ENCODE peak calls at places on chromosome 3, in five cellular contexts. A is epithelial cell of proximal tubule, Z is upper lobe of right lung, U is A673, H is lung. R is an unnamed sample.

GRCh38 chr3:62884041-62884870 is 9.0 kb upstream of the CADPS start:
- DNase-seq in A (no peak), U (no peak), H (no peak), Z (no peak), R (no peak)

GRCh38 chr3:146547235-146547835 is 2.9 kb upstream of the PLSCR1 start:
- DNase-seq in A (no peak), Z (no peak), U (no peak), H (no peak), R (no peak)

GRCh38 chr3:37103103-37103815 is 71.1 kb downstream of the LRRFIP2 start:
- DNase-seq in U (no peak), A (no peak), Z (no peak), H (no peak), R (no peak)

GRCh38 chr3:172233474-172234277 is 194.3 kb downstream of the FNDC3B start:
- DNase-seq in H (no peak), Z (no peak), U (no peak), A (no peak), R (no peak)

GRCh38 chr3:174099724-174100123 is 702.2 kb downstream of the NLGN1 start:
- DNase-seq in Z (no peak), H (no peak), A (no peak), U (no peak), R (no peak)

GRCh38 chr3:158352551-158352950 is 218.4 kb upstream of the MLF1 start:
- DNase-seq in U (no peak), H (no peak), A (no peak), Z (no peak), R (no peak)

GRCh38 chr3:69444980-69445379 is 59.1 kb upstream of the FRMD4B start:
- DNase-seq in U (no peak), A (no peak), Z (no peak), H (no peak), R (no peak)

GRCh38 chr3:44554626-44555592 is at the start of gene ZKSCAN7:
- DNase-seq in H (peak; percentile 69), Z (peak; percentile 84), A (no peak), U (peak; percentile 52), R (no peak)

GRCh38 chr3:83938491-83938890 is 1020.3 kb upstream of the CADM2 start:
- DNase-seq in Z (no peak), U (no peak), H (no peak), A (no peak), R (no peak)

GRCh38 chr3:58999779-59000170 is 50.0 kb downstream of the CFAP20DC start:
- DNase-seq in U (no peak), Z (no peak), H (no peak), A (no peak), R (no peak)

GRCh38 chr3:98778383-98778782 is 15.2 kb downstream of the ST3GAL6 start:
- DNase-seq in H (no peak), Z (no peak), A (no peak), U (no peak), R (peak; percentile 57)

GRCh38 chr3:152272771-152273242 is 4.1 kb downstream of the MBNL1 start:
- DNase-seq in H (no peak), Z (no peak), A (no peak), U (no peak), R (peak; percentile 61)

GRCh38 chr3:136634821-136635220 is 117.4 kb downstream of the STAG1 start:
- DNase-seq in H (no peak), A (no peak), U (no peak), Z (no peak), R (no peak)

GRCh38 chr3:38397320-38397719 is 50.7 kb downstream of the XYLB start:
- DNase-seq in U (peak; percentile 1), H (peak; percentile 13), Z (no peak), A (peak; percentile 10), R (peak; percentile 2)

GRCh38 chr3:61331937-61332590 is 80.8 kb upstream of the FHIT start:
- DNase-seq in H (no peak), Z (no peak), A (peak; percentile 3), U (no peak), R (no peak)

GRCh38 chr3:189270248-189270832 is 98.6 kb downstream of the TPRG1 start:
- DNase-seq in A (peak; percentile 50), U (peak; percentile 91), Z (peak; percentile 76), H (peak; percentile 54), R (peak; percentile 76)

GRCh38 chr3:57274845-57275244 is 17.6 kb downstream of the ASB14 start:
- DNase-seq in Z (no peak), H (no peak), U (no peak), A (no peak), R (no peak)

GRCh38 chr3:102161362-102162006 is 273.3 kb upstream of the ZPLD1 start:
- DNase-seq in A (no peak), Z (no peak), U (no peak), H (no peak), R (no peak)

GRCh38 chr3:102630531-102630930 is 195.7 kb downstream of the ZPLD1 start:
- DNase-seq in A (no peak), Z (no peak), U (no peak), H (no peak), R (no peak)

GRCh38 chr3:38253704-38254103 is 11.9 kb upstream of the SLC22A13 start:
- DNase-seq in Z (no peak), A (no peak), U (no peak), H (no peak), R (no peak)

GRCh38 chr3:24829632-24830229 is 335.1 kb upstream of the THRB start:
- DNase-seq in U (no peak), A (no peak), H (peak; percentile 35), Z (peak; percentile 74), R (no peak)

GRCh38 chr3:129224984-129225393 is 24.4 kb upstream of the COPG1 start:
- DNase-seq in U (peak; percentile 47), A (peak; percentile 66), Z (peak; percentile 89), H (peak; percentile 75), R (no peak)

GRCh38 chr3:38168988-38169363 is 3.6 kb downstream of the OXSR1 start:
- DNase-seq in H (no peak), A (no peak), U (no peak), Z (no peak), R (no peak)

GRCh38 chr3:182136008-182136910 is 424.5 kb downstream of the SOX2 start:
- DNase-seq in H (no peak), Z (no peak), A (no peak), U (no peak), R (no peak)

GRCh38 chr3:126103121-126104027 is 19.4 kb upstream of the SLC41A3 start:
- DNase-seq in Z (no peak), H (no peak), U (no peak), A (no peak), R (no peak)

GRCh38 chr3:188369526-188369925 is 215.6 kb downstream of the LPP start:
- DNase-seq in H (no peak), Z (no peak), U (no peak), A (no peak), R (no peak)

GRCh38 chr3:71173421-71173975 is 410.0 kb downstream of the FOXP1 start:
- DNase-seq in A (peak; percentile 39), Z (no peak), H (no peak), U (no peak), R (peak; percentile 79)

GRCh38 chr3:72271215-72271614 is 486.3 kb upstream of the PROK2 start:
- DNase-seq in H (no peak), Z (no peak), A (no peak), U (no peak), R (no peak)

GRCh38 chr3:44509985-44510360 is 32.5 kb upstream of the ZNF445 start:
- DNase-seq in A (no peak), Z (no peak), U (no peak), H (no peak), R (no peak)

GRCh38 chr3:194688207-194688711 is 2.6 kb downstream of the FAM43A start:
- DNase-seq in A (no peak), H (no peak), U (peak; percentile 34), Z (peak; percentile 71), R (no peak)

GRCh38 chr3:51393564-51393963 is 2.5 kb downstream of the RBM15B start:
- DNase-seq in A (no peak), Z (no peak), H (no peak), U (no peak), R (no peak)

GRCh38 chr3:45545476-45545875 is 49.1 kb upstream of the LIMD1 start:
- DNase-seq in U (no peak), H (no peak), A (no peak), Z (no peak), R (no peak)

GRCh38 chr3:128911911-128912310 is 32.5 kb downstream of the ACAD9 start:
- DNase-seq in A (no peak), H (no peak), Z (peak; percentile 29), U (no peak), R (no peak)

GRCh38 chr3:46399557-46399956 is 7.3 kb downstream of the CCR5AS start:
- DNase-seq in Z (no peak), A (no peak), U (no peak), H (no peak), R (no peak)

GRCh38 chr3:73608805-73609641 is 15.7 kb downstream of the PDZRN3 start:
- DNase-seq in H (no peak), U (no peak), A (no peak), Z (no peak), R (no peak)
- H3K4me3 ChIP-seq in H (no peak overlapping the region), U (no peak overlapping the region), A (no peak overlapping the region), Z (no peak overlapping the region), R (no peak overlapping the region)

GRCh38 chr3:150925751-150926201 is 20.5 kb upstream of the MINDY4B start:
- DNase-seq in Z (peak; percentile 75), A (no peak), U (peak; percentile 39), H (peak; percentile 38), R (no peak)
- H3K4me3 ChIP-seq in Z (no peak overlapping the region), A (peak overlapping the region; percentile 33), U (no peak overlapping the region), H (no peak overlapping the region), R (peak overlapping the region; percentile 15)

DNA sequence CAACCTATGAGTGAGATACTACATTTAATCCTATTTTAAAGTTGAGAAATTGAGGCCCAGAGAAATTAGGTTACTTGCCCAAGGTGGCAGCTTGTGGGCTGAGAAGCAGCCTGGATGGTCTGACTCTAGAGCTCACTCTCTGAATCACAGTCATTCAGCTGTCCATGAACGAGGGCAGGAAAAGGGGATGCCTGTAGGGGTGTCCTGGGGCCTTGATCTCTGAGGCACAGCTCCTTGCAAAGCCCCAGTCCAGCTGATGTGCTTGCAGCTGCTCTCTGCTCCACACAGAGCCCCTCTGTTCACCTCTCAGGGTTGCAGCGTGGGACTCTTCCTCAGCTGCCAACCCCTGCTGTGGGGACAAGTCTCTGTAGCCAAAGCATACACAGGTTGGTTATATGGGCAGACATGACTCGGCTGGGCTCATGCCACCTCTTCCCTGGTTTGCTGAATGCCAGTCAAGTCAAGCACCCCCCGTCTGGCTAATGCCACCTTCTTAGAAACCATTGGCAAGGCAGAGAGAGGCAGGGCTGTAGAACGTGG is 56.8 kb downstream of the GASK1A start:
- DNase-seq in Z (no peak), A (no peak), U (no peak), H (no peak), R (no peak)
- H3K4me3 ChIP-seq in Z (no peak overlapping the region), A (no peak overlapping the region), U (no peak overlapping the region), H (no peak overlapping the region), R (no peak overlapping the region)

DNA sequence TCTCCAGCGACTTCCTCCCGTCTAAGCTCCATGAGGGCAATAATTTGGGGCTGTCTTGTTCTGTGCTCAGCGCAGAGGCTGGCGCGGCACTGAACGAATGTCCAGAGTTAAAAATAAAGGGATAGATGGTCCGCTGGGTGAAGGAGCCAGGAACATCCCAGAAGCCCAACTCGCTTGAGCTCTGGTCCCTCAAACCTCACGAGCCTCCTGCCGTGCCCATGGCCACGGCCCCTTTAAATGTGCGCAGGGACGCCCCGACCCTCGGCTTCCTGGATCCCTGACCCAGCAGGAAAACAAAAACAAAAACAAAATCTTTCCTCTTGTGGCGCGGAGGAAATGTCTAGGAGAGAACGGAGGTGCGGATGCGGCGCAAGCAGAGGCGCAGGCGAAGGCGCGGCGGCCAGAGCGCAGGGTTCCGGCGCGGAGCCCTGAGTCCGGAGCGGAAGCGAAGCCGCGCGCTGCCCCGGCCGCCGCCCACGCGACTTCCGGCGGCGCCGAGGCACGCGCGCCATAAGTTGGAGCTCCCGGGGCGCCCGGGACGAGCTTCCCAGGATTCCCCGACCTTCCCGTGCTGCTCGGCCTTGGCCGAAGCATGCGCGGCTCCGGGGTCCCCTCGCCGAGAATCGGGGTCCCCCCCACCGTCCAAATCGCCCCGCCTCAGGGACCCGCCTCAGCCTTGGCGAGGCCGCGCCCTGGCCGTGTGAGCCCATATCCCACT is 52.9 kb upstream of the WNT7A start:
- DNase-seq in A (no peak), U (peak; percentile 41), Z (no peak), H (no peak), R (no peak)
- H3K4me3 ChIP-seq in A (peak overlapping the region; percentile 16), U (peak overlapping the region; percentile 39), Z (peak overlapping the region; percentile 38), H (peak overlapping the region; percentile 24), R (peak overlapping the region; percentile 25)

R was measured in skeletal muscle cell.